ENCODE peak calls at places on chromosome 13, in eight cellular contexts. S is NCI-H1417; C is Calu3; R is transverse colon; F is EL; M is HT1080; U is heart right ventricle; Z is stimulated activated CD8-positive, alpha-beta memory T cell treated with anti-CD3 and anti-CD28 coated beads, Interleukin-4, amount 100 ng/mL, for 4 hours. Y is an unnamed sample.

GRCh38 chr13:34249546-34249945 is 431.6 kb downstream of the RFC3 start:
- DNase-seq in U (no peak), M (no peak), C (no peak), R (no peak), F (no peak), S (no peak), Z (no peak), Y (no peak)

GRCh38 chr13:45200701-45201230 is at the start of gene KCTD4:
- DNase-seq in R (no peak), M (no peak), U (no peak), F (no peak), Z (no peak), C (no peak), S (no peak), Y (no peak)

GRCh38 chr13:111213964-111214726 is 99.0 kb downstream of the ARHGEF7 start:
- DNase-seq in U (no peak), S (no peak), M (no peak), Z (no peak), C (no peak), F (no peak), R (no peak), Y (no peak)

GRCh38 chr13:97011446-97012131 is 17.3 kb upstream of the OXGR1 start:
- DNase-seq in R (no peak), Z (no peak), F (no peak), S (peak), M (no peak), C (no peak), U (no peak), Y (no peak)

GRCh38 chr13:91133941-91134772 is 213.3 kb upstream of the MIR17HG start:
- DNase-seq in M (peak), F (peak), C (peak), U (no peak), R (peak), Z (no peak), S (peak), Y (no peak)

GRCh38 chr13:89803839-89804238 is 1543.6 kb upstream of the MIR17HG start:
- DNase-seq in F (no peak), R (no peak), U (no peak), M (no peak), S (no peak), C (no peak), Z (no peak), Y (no peak)

GRCh38 chr13:51500687-51501086 is 47.9 kb upstream of the INTS6 start:
- DNase-seq in Z (no peak), F (no peak), R (no peak), U (no peak), M (no peak), C (no peak), S (no peak), Y (no peak)

GRCh38 chr13:73254827-73255226 is 196.0 kb downstream of the KLF5 start:
- DNase-seq in M (peak), S (no peak), Z (no peak), U (no peak), R (no peak), C (no peak), F (peak), Y (no peak)

GRCh38 chr13:106540613-106541012 is 5.2 kb upstream of the EFNB2 start:
- DNase-seq in C (no peak), S (no peak), M (no peak), U (no peak), Z (no peak), R (no peak), F (no peak), Y (no peak)

GRCh38 chr13:113129921-113130750 is 7.5 kb downstream of the F10 start:
- DNase-seq in U (peak), C (no peak), Z (no peak), R (no peak), S (no peak), F (no peak), M (no peak), Y (no peak)

GRCh38 chr13:23608704-23609413 is 38.6 kb downstream of the TNFRSF19 start:
- DNase-seq in F (peak), M (no peak), Z (no peak), U (peak), C (peak), R (peak), S (no peak), Y (no peak)

GRCh38 chr13:26259634-26260033 is 5.7 kb downstream of the CDK8 start:
- DNase-seq in M (no peak), F (no peak), U (no peak), R (no peak), Z (no peak), S (no peak), C (no peak), Y (no peak)

GRCh38 chr13:100630564-100630963 is 42.0 kb upstream of the GGACT start:
- DNase-seq in C (no peak), U (no peak), S (peak), M (no peak), R (no peak), Z (no peak), F (no peak), Y (no peak)

GRCh38 chr13:97122381-97122996 is 99.6 kb upstream of the MBNL2 start:
- DNase-seq in Z (no peak), R (no peak), F (peak), M (peak), C (peak), U (no peak), S (no peak), Y (no peak)

GRCh38 chr13:51148952-51149573 is 38.0 kb upstream of the C13orf42 start:
- DNase-seq in F (peak), C (peak), Z (no peak), U (no peak), R (peak), M (peak), S (peak), Y (no peak)

GRCh38 chr13:113783966-113784644 is 25.1 kb downstream of the TMEM255B start:
- DNase-seq in U (no peak), F (no peak), S (no peak), Z (no peak), C (no peak), R (no peak), M (no peak), Y (no peak)

GRCh38 chr13:83340170-83340569 is 542.1 kb downstream of the SLITRK1 start:
- DNase-seq in F (no peak), Z (no peak), U (no peak), M (no peak), R (no peak), C (no peak), S (no peak), Y (no peak)

GRCh38 chr13:54637377-54637776 is 1608.8 kb downstream of the OLFM4 start:
- DNase-seq in U (no peak), Z (no peak), S (no peak), F (no peak), R (no peak), M (peak), C (no peak), Y (no peak)

GRCh38 chr13:46490129-46490528 is 62.8 kb upstream of the LRCH1 start:
- DNase-seq in U (no peak), S (no peak), Z (no peak), C (no peak), F (no peak), R (no peak), M (no peak), Y (no peak)

GRCh38 chr13:105342421-105342820 is 1193.0 kb downstream of the EFNB2 start:
- DNase-seq in U (no peak), S (no peak), R (no peak), Z (no peak), C (no peak), M (no peak), F (no peak), Y (no peak)

GRCh38 chr13:48156466-48156865 is 61.6 kb upstream of the MED4 start:
- DNase-seq in M (peak), S (no peak), Z (peak), C (peak), U (no peak), R (peak), F (no peak), Y (no peak)

GRCh38 chr13:38543561-38543960 is 143.3 kb upstream of the FREM2 start:
- DNase-seq in S (no peak), F (no peak), U (no peak), M (peak), R (no peak), Z (no peak), C (no peak), Y (no peak)

GRCh38 chr13:113050856-113051431 is 54.6 kb upstream of the F7 start:
- DNase-seq in C (no peak), S (no peak), Z (no peak), R (no peak), U (peak), F (no peak), M (no peak), Y (no peak)

GRCh38 chr13:46962286-46962941 is 65.6 kb upstream of the HTR2A start:
- DNase-seq in F (peak), R (no peak), Z (no peak), C (no peak), U (no peak), S (no peak), M (peak), Y (no peak)

GRCh38 chr13:72986197-72986596 is 72.6 kb upstream of the KLF5 start:
- DNase-seq in R (no peak), S (no peak), M (no peak), F (no peak), U (no peak), Z (no peak), C (no peak), Y (no peak)

Y was measured in esophagus squamous epithelium.